ENCODE peak calls at places on chromosome 9, in six cellular contexts. P, Y, Z, O, R and V are unnamed samples.

GRCh38 chr9:127835930-127836586 is 18.4 kb downstream of the ENG start:
- DNase-seq in P (no peak), Y (peak), Z (no peak), O (peak), R (no peak), V (no peak)

GRCh38 chr9:124297553-124297905 is 39.8 kb downstream of the NEK6 start:
- DNase-seq in P (peak), Y (peak), Z (peak), O (peak), R (peak), V (peak)

GRCh38 chr9:124769451-124770358 is 1.4 kb downstream of the NR6A1 start:
- DNase-seq in P (no peak), Y (no peak), Z (no peak), O (peak), R (no peak), V (peak)

GRCh38 chr9:131366745-131367401 is 27.0 kb upstream of the PRRC2B start:
- DNase-seq in P (peak), Y (peak), Z (peak), O (peak), R (peak), V (no peak)

GRCh38 chr9:109182940-109183798 is 16.1 kb upstream of the FRRS1L start:
- DNase-seq in P (peak), Y (no peak), Z (peak), O (peak), R (no peak), V (peak)

GRCh38 chr9:109918359-109919163 is 138.6 kb downstream of the PALM2AKAP2 start:
- DNase-seq in P (no peak), Y (no peak), Z (no peak), O (no peak), R (no peak), V (no peak)

GRCh38 chr9:3043369-3043768 is 199.5 kb upstream of the PUM3 start:
- DNase-seq in P (peak), Y (no peak), Z (no peak), O (peak), R (no peak), V (no peak)

GRCh38 chr9:34578241-34579096 is 11.1 kb downstream of the CNTFR start:
- DNase-seq in P (no peak), Y (no peak), Z (no peak), O (peak), R (peak), V (no peak)

GRCh38 chr9:119829748-119830147 is 460.5 kb upstream of the BRINP1 start:
- DNase-seq in P (no peak), Y (no peak), Z (no peak), O (no peak), R (no peak), V (no peak)

GRCh38 chr9:94937214-94937903 is 210.9 kb downstream of the AOPEP start:
- DNase-seq in P (peak), Y (peak), Z (no peak), O (peak), R (no peak), V (no peak)

GRCh38 chr9:70220216-70220615 is 38.6 kb upstream of the SMC5 start:
- DNase-seq in P (no peak), Y (no peak), Z (no peak), O (peak), R (no peak), V (no peak)

GRCh38 chr9:84339523-84339922 is 1.0 kb downstream of the SLC28A3 start:
- DNase-seq in P (no peak), Y (no peak), Z (no peak), O (no peak), R (no peak), V (no peak)

GRCh38 chr9:132451276-132451675 is 41.3 kb downstream of the CFAP77 start:
- DNase-seq in P (no peak), Y (no peak), Z (no peak), O (no peak), R (no peak), V (no peak)

GRCh38 chr9:38110476-38110875 is 41.4 kb upstream of the SHB start:
- DNase-seq in P (no peak), Y (no peak), Z (no peak), O (no peak), R (no peak), V (peak)

GRCh38 chr9:37592108-37592951 is at the start of gene TOMM5:
- DNase-seq in P (peak), Y (peak), Z (peak), O (peak), R (peak), V (peak)

GRCh38 chr9:133701981-133702797 is 36.0 kb downstream of the SARDH start:
- DNase-seq in P (no peak), Y (no peak), Z (no peak), O (no peak), R (peak), V (no peak)

GRCh38 chr9:122810306-122810946 is 10.5 kb downstream of the OR1K1 start:
- DNase-seq in P (peak), Y (peak), Z (peak), O (peak), R (peak), V (peak)

GRCh38 chr9:106862946-106863740 is at the start of gene ZNF462:
- DNase-seq in P (peak), Y (peak), Z (no peak), O (peak), R (peak), V (no peak)

GRCh38 chr9:137277329-137278041 is at the start of gene TOR4A:
- DNase-seq in P (peak), Y (peak), Z (peak), O (peak), R (no peak), V (peak)

GRCh38 chr9:119368681-119369581 is at the start of gene BRINP1:
- DNase-seq in P (no peak), Y (no peak), Z (no peak), O (peak), R (peak), V (no peak)

GRCh38 chr9:126516936-126517750 is 96.6 kb upstream of the LMX1B start:
- DNase-seq in P (peak), Y (peak), Z (no peak), O (peak), R (no peak), V (no peak)

GRCh38 chr9:4620046-4620765 is 41.9 kb upstream of the PLPP6 start:
- DNase-seq in P (no peak), Y (no peak), Z (no peak), O (no peak), R (no peak), V (no peak)

GRCh38 chr9:134413890-134414731 is 87.9 kb downstream of the RXRA start:
- DNase-seq in P (peak), Y (no peak), Z (peak), O (peak), R (peak), V (no peak)

GRCh38 chr9:122226142-122226757 is 2.5 kb downstream of the LHX6 start:
- DNase-seq in P (no peak), Y (no peak), Z (no peak), O (no peak), R (no peak), V (no peak)

GRCh38 chr9:87694236-87694755 is 31.6 kb upstream of the CTSL start:
- DNase-seq in P (no peak), Y (no peak), Z (no peak), O (no peak), R (peak), V (peak)

GRCh38 chr9:35619800-35620158 is 1.6 kb upstream of the CD72 start:
- DNase-seq in P (no peak), Y (no peak), Z (no peak), O (no peak), R (no peak), V (no peak)

GRCh38 chr9:112554516-112554915 is 67.9 kb downstream of the KIAA1958 start:
- DNase-seq in P (no peak), Y (no peak), Z (no peak), O (peak), R (no peak), V (no peak)

GRCh38 chr9:81417299-81417675 is 272.1 kb downstream of the TLE1 start:
- DNase-seq in P (no peak), Y (no peak), Z (no peak), O (no peak), R (no peak), V (no peak)

GRCh38 chr9:129836342-129837007 is 1.2 kb downstream of the USP20 start:
- DNase-seq in P (no peak), Y (no peak), Z (no peak), O (no peak), R (no peak), V (no peak)

GRCh38 chr9:82934949-82935348 is 128.0 kb downstream of the RASEF start:
- DNase-seq in P (peak), Y (no peak), Z (no peak), O (peak), R (no peak), V (no peak)

GRCh38 chr9:10232352-10232930 is 380.4 kb downstream of the PTPRD start:
- DNase-seq in P (no peak), Y (no peak), Z (peak), O (no peak), R (no peak), V (no peak)